ENCODE peak calls at places on chromosomes 4 and X, in eight cellular contexts. U is K562, K is esophagus muscularis mucosa, W is breast epithelium, N is sigmoid colon, M is spleen, A is suprapubic skin, R is HepG2. C is an unnamed sample.

GRCh38 chrX:10615931-10616780 is 4.2 kb downstream of the MID1 start:
- DNase-seq in U (peak), K (no peak), W (no peak), N (peak), M (no peak), A (no peak), R (no peak), C (peak)

GRCh38 chr4:125041372-125041930 is 273.3 kb upstream of the FAT4 start:
- DNase-seq in U (no peak), K (no peak), W (no peak), N (no peak), M (no peak), A (no peak), R (no peak), C (no peak)

GRCh38 chr4:78477276-78477675 is 74.3 kb upstream of the ANXA3 start:
- DNase-seq in U (no peak), K (no peak), W (no peak), N (no peak), M (no peak), A (no peak), R (no peak), C (no peak)

GRCh38 chr4:163344147-163345050 is 707 bp downstream of the NPY5R start:
- DNase-seq in U (no peak), K (no peak), W (no peak), N (no peak), M (peak), A (no peak), R (no peak), C (no peak)

GRCh38 chr4:110309686-110310085 is 111.3 kb upstream of the ELOVL6 start:
- DNase-seq in U (no peak), K (no peak), W (no peak), N (no peak), M (no peak), A (no peak), R (no peak), C (no peak)

GRCh38 chr4:179307297-179308136 is 1865.3 kb upstream of the AGA start:
- DNase-seq in U (peak), K (no peak), W (no peak), N (no peak), M (no peak), A (no peak), R (peak), C (peak)

GRCh38 chrX:17939724-17940123 is 78.6 kb upstream of the RAI2 start:
- DNase-seq in U (no peak), K (no peak), W (no peak), N (no peak), M (no peak), A (no peak), R (no peak), C (peak)

GRCh38 chr4:1305261-1305711 is 15.6 kb downstream of the MAEA start:
- DNase-seq in U (no peak), K (no peak), W (no peak), N (no peak), M (peak), A (no peak), R (peak), C (no peak)

GRCh38 chrX:44344687-44345086 is 1.2 kb upstream of the EFHC2 start:
- DNase-seq in U (peak), K (no peak), W (no peak), N (no peak), M (no peak), A (no peak), R (no peak), C (no peak)

GRCh38 chrX:139720136-139720535 is 12.2 kb upstream of the MCF2 start:
- DNase-seq in U (no peak), K (no peak), W (no peak), N (no peak), M (no peak), A (no peak), R (peak), C (no peak)

GRCh38 chr4:172975651-172976229 is 192.9 kb upstream of the GALNT7 start:
- DNase-seq in U (no peak), K (peak), W (no peak), N (no peak), M (no peak), A (no peak), R (no peak), C (no peak)

GRCh38 chr4:180057891-180058643 is 2185.1 kb upstream of the TENM3 start:
- DNase-seq in U (no peak), K (no peak), W (no peak), N (no peak), M (peak), A (no peak), R (no peak), C (no peak)

GRCh38 chr4:133668061-133668851 is 519.2 kb downstream of the PCDH10 start:
- DNase-seq in U (no peak), K (no peak), W (no peak), N (no peak), M (no peak), A (no peak), R (no peak), C (no peak)

GRCh38 chrX:20479048-20479447 is 212.3 kb upstream of the RPS6KA3 start:
- DNase-seq in U (no peak), K (no peak), W (no peak), N (no peak), M (no peak), A (no peak), R (peak), C (no peak)

GRCh38 chrX:83008415-83008814 is 499.7 kb upstream of the POU3F4 start:
- DNase-seq in U (no peak), K (no peak), W (no peak), N (no peak), M (no peak), A (no peak), R (no peak), C (no peak)

DNA sequence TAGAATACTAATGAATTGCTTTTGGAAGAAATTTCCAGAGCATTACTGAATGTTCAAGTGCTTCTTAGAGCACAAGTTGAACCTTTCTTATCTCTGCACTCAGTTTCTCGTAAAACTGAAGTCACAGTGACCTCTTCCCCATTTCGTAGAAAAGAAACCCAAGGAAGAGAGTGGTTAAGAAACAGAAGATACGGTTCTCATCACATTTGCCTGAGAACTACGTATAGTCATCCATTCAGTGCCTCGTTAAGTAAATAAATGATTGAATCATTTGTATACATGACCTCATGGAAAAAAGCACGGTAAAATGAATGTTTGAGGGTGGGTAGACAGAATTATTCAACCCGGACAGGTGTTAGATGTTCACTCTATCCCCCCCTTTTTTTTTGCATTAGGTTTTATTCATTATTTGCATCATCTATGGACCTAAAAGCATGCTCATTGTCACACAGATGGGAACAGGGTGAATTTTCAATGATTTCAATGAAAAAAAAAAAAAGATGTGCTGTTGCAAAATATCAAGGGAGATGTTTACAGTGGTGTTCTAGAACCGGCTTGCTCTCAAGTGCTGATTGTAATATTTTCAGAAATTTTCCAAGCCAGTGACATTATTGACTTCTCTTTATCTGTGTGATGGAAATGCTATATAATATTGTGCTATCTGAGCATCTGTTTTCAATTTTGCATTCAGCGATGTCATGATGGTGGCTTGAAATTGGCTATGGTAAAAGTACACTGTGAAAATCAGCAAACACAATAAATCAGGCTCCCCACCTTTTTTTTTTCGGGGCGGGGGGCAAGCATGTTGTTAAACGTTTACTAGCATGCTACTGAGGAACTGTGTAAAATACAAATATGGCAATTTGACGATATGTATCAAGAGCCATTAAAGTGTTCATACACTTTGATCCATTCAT is 4.3 kb downstream of the RHOH start:
- DNase-seq in U (peak), K (no peak), W (no peak), N (no peak), M (no peak), A (no peak), R (no peak), C (no peak)
- TF ChIP-seq POLR2AphosphoS5 in U (peak), K (no peak), W (no peak), N (no peak), M (no peak), A (no peak), R (no peak), C (no peak)

GRCh38 chr4:184896868-184897715 is 71.3 kb upstream of the ACSL1 start:
- DNase-seq in U (no peak), K (no peak), W (no peak), N (no peak), M (peak), A (no peak), R (peak), C (no peak)
- TF ChIP-seq POLR2A in U (no peak), K (no peak), W (no peak), N (no peak), M (no peak), A (no peak), R (no peak), C (no peak)

GRCh38 chrX:24692305-24692704 is 1.4 kb upstream of the POLA1 start:
- DNase-seq in U (no peak), K (no peak), W (no peak), N (no peak), M (no peak), A (no peak), R (no peak), C (no peak)

GRCh38 chrX:24694825-24695224 is 1.1 kb downstream of the POLA1 start:
- DNase-seq in U (no peak), K (no peak), W (no peak), N (no peak), M (no peak), A (no peak), R (no peak), C (no peak)

GRCh38 chrX:24696241-24696640 is 2.5 kb downstream of the POLA1 start:
- DNase-seq in U (no peak), K (no peak), W (no peak), N (no peak), M (no peak), A (no peak), R (no peak), C (no peak)

GRCh38 chrX:24693453-24694202 is at the start of gene POLA1:
- DNase-seq in U (peak), K (peak), W (peak), N (peak), M (peak), A (peak), R (peak), C (peak)
- TF ChIP-seq POLR2AphosphoS5 in U (peak), K (no peak), W (no peak), N (peak), M (peak), A (no peak), R (peak), C (peak)

GRCh38 chrX:136196691-136197155 is 49.4 kb downstream of the FHL1 start:
- DNase-seq in U (no peak), K (no peak), W (no peak), N (no peak), M (no peak), A (no peak), R (no peak), C (no peak)
- TF ChIP-seq POLR2A in U (no peak), K (peak), W (no peak), N (peak), M (no peak), A (no peak), R (no peak), C (no peak)

GRCh38 chr4:152680988-152681731 is 1.4 kb upstream of the TMEM154 start:
- DNase-seq in U (no peak), K (no peak), W (no peak), N (no peak), M (no peak), A (no peak), R (no peak), C (no peak)

GRCh38 chr4:152682143-152682542 is 2.3 kb upstream of the TMEM154 start:
- DNase-seq in U (no peak), K (no peak), W (no peak), N (no peak), M (no peak), A (no peak), R (no peak), C (no peak)

GRCh38 chr4:152678841-152679240 is 956 bp downstream of the TMEM154 start:
- DNase-seq in U (no peak), K (no peak), W (no peak), N (no peak), M (no peak), A (no peak), R (no peak), C (no peak)

GRCh38 chr4:152676052-152676854 is 3.5 kb downstream of the TMEM154 start:
- DNase-seq in U (no peak), K (no peak), W (no peak), N (no peak), M (no peak), A (no peak), R (no peak), C (no peak)

DNA sequence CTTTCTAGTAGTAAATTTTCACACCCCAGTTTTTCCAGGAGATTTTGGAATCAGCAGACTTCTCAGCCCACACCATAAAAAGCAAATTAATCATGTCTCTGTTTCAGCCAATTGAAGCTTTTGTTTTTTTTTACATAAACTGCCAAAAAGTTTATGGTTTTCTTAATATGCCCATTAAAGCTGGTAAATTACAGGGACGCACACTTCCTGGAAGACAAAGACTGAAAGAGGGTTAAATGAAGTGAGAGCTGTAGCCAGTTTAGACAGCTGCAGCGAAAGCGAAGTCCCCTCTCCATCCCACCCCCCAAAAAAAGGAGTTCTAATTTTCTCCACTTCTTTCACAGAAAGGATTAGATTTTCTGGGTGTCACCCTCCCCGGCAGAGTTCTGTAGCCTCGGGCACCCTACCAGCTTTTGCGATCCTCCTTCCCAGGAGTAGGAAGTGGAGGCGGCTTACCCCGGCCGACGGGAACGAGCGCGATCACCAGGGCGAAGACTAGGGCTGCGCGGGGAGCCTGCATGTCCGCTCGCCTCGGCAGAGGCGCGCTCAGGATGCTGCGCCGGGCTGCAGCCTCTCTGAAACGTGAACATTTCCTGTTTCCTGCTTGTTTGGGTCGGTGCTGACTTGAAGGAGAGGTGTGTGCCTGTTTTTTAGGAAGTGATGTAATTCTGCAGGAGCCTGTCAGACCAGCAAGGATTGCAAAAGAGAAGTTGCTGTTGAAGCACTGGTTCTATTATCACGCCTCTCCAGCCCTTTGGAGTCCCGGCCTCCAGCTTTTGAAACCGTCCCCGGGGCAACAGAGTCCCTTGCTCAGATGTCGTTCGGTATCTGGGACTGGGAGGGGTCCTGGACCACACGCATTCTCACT is at the start of gene TMEM154:
- DNase-seq in U (no peak), K (no peak), W (peak), N (peak), M (peak), A (peak), R (no peak), C (peak)
- TF ChIP-seq POLR2AphosphoS5 in U (no peak), K (peak), W (no peak), N (peak), M (peak), A (peak), R (no peak), C (peak)

GRCh38 chrX:15854080-15854655 is 445 bp downstream of the AP1S2 start:
- DNase-seq in U (peak), K (no peak), W (peak), N (peak), M (peak), A (peak), R (peak), C (peak)

GRCh38 chrX:15855562-15856256 is 1.1 kb upstream of the AP1S2 start:
- DNase-seq in U (no peak), K (no peak), W (no peak), N (no peak), M (no peak), A (no peak), R (no peak), C (no peak)

GRCh38 chrX:15853586-15854079 is 980 bp downstream of the AP1S2 start:
- DNase-seq in U (no peak), K (no peak), W (no peak), N (no peak), M (no peak), A (no peak), R (no peak), C (no peak)

GRCh38 chrX:15856580-15856979 is 2.0 kb upstream of the AP1S2 start:
- DNase-seq in U (no peak), K (no peak), W (no peak), N (no peak), M (no peak), A (no peak), R (no peak), C (no peak)

DNA sequence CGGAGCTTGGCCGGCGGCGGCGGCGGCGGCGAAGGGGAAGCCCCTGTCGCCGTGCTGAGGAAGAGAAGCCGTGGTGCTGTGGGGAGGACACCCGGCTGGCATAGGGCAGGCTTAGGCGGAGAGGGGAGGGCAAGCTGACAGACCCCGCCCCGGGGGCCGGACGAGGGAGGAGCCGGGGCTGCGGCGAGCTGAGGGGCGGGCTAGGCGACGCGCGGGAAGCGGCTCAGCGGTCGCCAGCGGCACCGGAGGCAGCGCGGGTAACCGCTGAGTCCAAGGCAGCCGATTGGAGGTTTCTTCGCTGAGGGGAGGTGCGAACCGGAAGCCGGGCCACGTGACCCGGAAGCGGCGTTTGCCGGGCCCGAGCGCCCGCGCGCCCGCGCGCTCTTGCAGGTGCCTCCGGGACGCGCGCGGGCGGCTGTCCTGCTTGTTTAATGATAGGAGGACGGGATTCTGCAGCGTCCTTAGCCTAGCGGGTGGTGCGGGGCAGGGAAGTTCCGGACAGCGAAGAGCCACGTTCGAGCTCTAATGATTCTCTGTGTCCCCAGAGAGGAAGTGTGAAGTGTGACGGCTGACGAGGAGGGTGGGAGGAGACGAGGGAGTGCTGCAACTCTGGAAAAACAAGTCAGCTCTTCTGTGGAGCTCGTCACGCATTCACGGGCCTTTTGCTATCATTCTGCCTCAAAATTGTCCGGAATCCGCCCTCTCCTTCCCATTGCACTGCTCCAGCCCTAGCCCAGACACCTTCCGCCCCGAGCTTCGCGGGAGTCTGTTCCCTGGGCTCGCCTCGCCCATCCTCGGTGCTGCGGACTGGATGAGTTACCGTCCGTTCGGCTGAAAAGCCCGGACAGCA is at the start of gene AP1S2:
- DNase-seq in U (peak), K (peak), W (peak), N (peak), M (peak), A (peak), R (peak), C (peak)
- TF ChIP-seq POLR2A in U (peak), K (peak), W (peak), N (peak), M (peak), A (no peak), R (no peak), C (peak)

GRCh38 chr4:144696376-144696775 is 50.4 kb downstream of the HHIP start:
- DNase-seq in U (no peak), K (no peak), W (no peak), N (no peak), M (no peak), A (no peak), R (no peak), C (no peak)

GRCh38 chr4:144695721-144696120 is 49.8 kb downstream of the HHIP start:
- DNase-seq in U (no peak), K (no peak), W (no peak), N (no peak), M (no peak), A (no peak), R (no peak), C (no peak)

GRCh38 chr4:144701683-144702233 is 55.8 kb downstream of the HHIP start:
- DNase-seq in U (no peak), K (no peak), W (no peak), N (no peak), M (no peak), A (no peak), R (no peak), C (no peak)

GRCh38 chr4:144703494-144703893 is 57.5 kb downstream of the HHIP start:
- DNase-seq in U (no peak), K (no peak), W (no peak), N (no peak), M (no peak), A (no peak), R (no peak), C (no peak)

GRCh38 chr4:144699565-144699964 is 53.6 kb downstream of the HHIP start:
- DNase-seq in U (no peak), K (no peak), W (no peak), N (no peak), M (no peak), A (no peak), R (no peak), C (no peak)
- TF ChIP-seq POLR2AphosphoS5 in U (no peak), K (no peak), W (no peak), N (no peak), M (no peak), A (no peak), R (no peak), C (no peak)

DNA sequence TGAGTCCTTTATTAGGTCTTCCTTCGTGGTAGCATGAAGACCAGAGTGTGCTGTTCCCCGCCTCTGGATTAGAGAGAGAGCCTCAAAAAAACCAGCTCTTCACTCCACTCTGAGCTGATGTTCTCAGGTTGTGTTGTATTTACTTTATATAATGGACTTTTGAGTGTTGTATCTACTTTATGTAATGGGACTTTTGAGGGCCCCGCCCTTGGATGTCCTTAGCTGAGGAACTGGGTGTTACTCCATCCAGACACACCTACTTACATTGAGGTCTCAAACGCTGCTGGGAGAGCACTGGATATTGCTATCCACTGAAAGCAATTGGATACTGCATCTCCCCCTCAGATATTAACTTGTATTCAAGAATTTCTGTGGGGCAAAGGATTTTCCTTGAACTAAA is 28.2 kb downstream of the ATP8A1 start:
- DNase-seq in U (no peak), K (no peak), W (no peak), N (no peak), M (no peak), A (no peak), R (no peak), C (no peak)
- TF ChIP-seq POLR2A in U (no peak), K (no peak), W (no peak), N (no peak), M (no peak), A (no peak), R (no peak), C (no peak)